ENCODE peak calls at places on chromosome 15, in six cellular contexts. One of them, this sample, is unnamed.

GRCh38 chr15:100230784-100231183 is 111.0 kb downstream of the ADAMTS17 start:
- DNase-seq in GM12878: no peak
- DNase-seq in HepG2: no peak
- DNase-seq in endothelial cell of umbilical vein: no peak
- DNase-seq in K562: no peak
- DNase-seq in A549: no peak
- DNase-seq in this sample: no peak

GRCh38 chr15:31464216-31465082 is 137.8 kb downstream of the KLF13 start:
- DNase-seq in endothelial cell of umbilical vein: no peak
- DNase-seq in HepG2: no peak
- DNase-seq in K562: no peak
- DNase-seq in A549: no peak
- DNase-seq in GM12878: no peak
- DNase-seq in this sample: no peak

GRCh38 chr15:77548608-77549551 is 83.8 kb downstream of the LINGO1 start:
- DNase-seq in endothelial cell of umbilical vein: no peak
- DNase-seq in GM12878: no peak
- DNase-seq in A549: no peak
- DNase-seq in HepG2: no peak
- DNase-seq in K562: no peak
- DNase-seq in this sample: peak

GRCh38 chr15:26806574-26806973 is 33.7 kb upstream of the GABRB3 start:
- DNase-seq in HepG2: no peak
- DNase-seq in K562: no peak
- DNase-seq in endothelial cell of umbilical vein: no peak
- DNase-seq in A549: no peak
- DNase-seq in GM12878: no peak
- DNase-seq in this sample: no peak

GRCh38 chr15:66702770-66703539 is 919 bp downstream of the SMAD6 start:
- DNase-seq in endothelial cell of umbilical vein: no peak
- DNase-seq in HepG2: no peak
- DNase-seq in GM12878: no peak
- DNase-seq in A549: no peak
- DNase-seq in K562: no peak
- DNase-seq in this sample: peak

GRCh38 chr15:81363713-81364112 is 10.3 kb downstream of the TMC3 start:
- DNase-seq in endothelial cell of umbilical vein: no peak
- DNase-seq in HepG2: no peak
- DNase-seq in K562: no peak
- DNase-seq in GM12878: no peak
- DNase-seq in A549: no peak
- DNase-seq in this sample: no peak

GRCh38 chr15:90035095-90035834 is 34.1 kb downstream of the ZNF710 start:
- DNase-seq in HepG2: peak
- DNase-seq in K562: no peak
- DNase-seq in A549: peak
- DNase-seq in endothelial cell of umbilical vein: peak
- DNase-seq in GM12878: no peak
- DNase-seq in this sample: peak

GRCh38 chr15:86968244-86968643 is 888.6 kb downstream of the AGBL1 start:
- DNase-seq in GM12878: no peak
- DNase-seq in K562: no peak
- DNase-seq in HepG2: no peak
- DNase-seq in endothelial cell of umbilical vein: no peak
- DNase-seq in A549: no peak
- DNase-seq in this sample: no peak

GRCh38 chr15:38683382-38684242 is 119.0 kb upstream of the RASGRP1 start:
- DNase-seq in endothelial cell of umbilical vein: peak
- DNase-seq in A549: peak
- DNase-seq in GM12878: no peak
- DNase-seq in K562: peak
- DNase-seq in HepG2: peak
- DNase-seq in this sample: peak

GRCh38 chr15:45343258-45343860 is 35.0 kb downstream of the GATM start:
- DNase-seq in HepG2: peak
- DNase-seq in A549: no peak
- DNase-seq in GM12878: no peak
- DNase-seq in K562: no peak
- DNase-seq in endothelial cell of umbilical vein: no peak
- DNase-seq in this sample: no peak

GRCh38 chr15:83164409-83165404 is 42.9 kb downstream of the HDGFL3 start:
- DNase-seq in A549: no peak
- DNase-seq in endothelial cell of umbilical vein: peak
- DNase-seq in GM12878: no peak
- DNase-seq in K562: no peak
- DNase-seq in HepG2: no peak
- DNase-seq in this sample: no peak

GRCh38 chr15:73183071-73183470 is 130.8 kb downstream of the NEO1 start:
- DNase-seq in HepG2: no peak
- DNase-seq in A549: no peak
- DNase-seq in K562: no peak
- DNase-seq in GM12878: no peak
- DNase-seq in endothelial cell of umbilical vein: no peak
- DNase-seq in this sample: no peak

GRCh38 chr15:49270541-49271421 is 100.7 kb downstream of the GALK2 start:
- DNase-seq in endothelial cell of umbilical vein: no peak
- DNase-seq in HepG2: no peak
- DNase-seq in K562: no peak
- DNase-seq in A549: no peak
- DNase-seq in GM12878: no peak
- DNase-seq in this sample: no peak

GRCh38 chr15:41125950-41126642 is 10.0 kb upstream of the INO80 start:
- DNase-seq in endothelial cell of umbilical vein: no peak
- DNase-seq in GM12878: no peak
- DNase-seq in A549: no peak
- DNase-seq in HepG2: peak
- DNase-seq in K562: no peak
- DNase-seq in this sample: no peak

GRCh38 chr15:44033894-44034293 is 161.2 kb downstream of the FRMD5 start:
- DNase-seq in HepG2: no peak
- DNase-seq in K562: no peak
- DNase-seq in A549: no peak
- DNase-seq in endothelial cell of umbilical vein: peak
- DNase-seq in GM12878: no peak
- DNase-seq in this sample: no peak

GRCh38 chr15:95286911-95287769 is 1043.4 kb upstream of the NR2F2 start:
- DNase-seq in A549: no peak
- DNase-seq in HepG2: no peak
- DNase-seq in endothelial cell of umbilical vein: peak
- DNase-seq in K562: no peak
- DNase-seq in GM12878: peak
- DNase-seq in this sample: peak

GRCh38 chr15:67074886-67075229 is 9.5 kb downstream of the SMAD3 start:
- DNase-seq in HepG2: no peak
- DNase-seq in GM12878: no peak
- DNase-seq in K562: no peak
- DNase-seq in A549: no peak
- DNase-seq in endothelial cell of umbilical vein: no peak
- DNase-seq in this sample: peak

GRCh38 chr15:50231761-50232160 is 33.8 kb downstream of the HDC start:
- DNase-seq in A549: no peak
- DNase-seq in GM12878: no peak
- DNase-seq in HepG2: no peak
- DNase-seq in K562: no peak
- DNase-seq in endothelial cell of umbilical vein: no peak
- DNase-seq in this sample: no peak

GRCh38 chr15:73655724-73656123 is 22.5 kb upstream of the NPTN start:
- DNase-seq in endothelial cell of umbilical vein: no peak
- DNase-seq in HepG2: no peak
- DNase-seq in K562: no peak
- DNase-seq in GM12878: no peak
- DNase-seq in A549: no peak
- DNase-seq in this sample: no peak

GRCh38 chr15:69860316-69860715 is 237.4 kb downstream of the TLE3 start:
- DNase-seq in K562: no peak
- DNase-seq in GM12878: no peak
- DNase-seq in A549: no peak
- DNase-seq in endothelial cell of umbilical vein: no peak
- DNase-seq in HepG2: no peak
- DNase-seq in this sample: no peak

GRCh38 chr15:48393650-48394049 is 62.4 kb downstream of the DUT start:
- DNase-seq in GM12878: no peak
- DNase-seq in K562: no peak
- DNase-seq in A549: no peak
- DNase-seq in endothelial cell of umbilical vein: peak
- DNase-seq in HepG2: no peak
- DNase-seq in this sample: no peak

GRCh38 chr15:70873232-70874054 is 18.8 kb downstream of the THAP10 start:
- DNase-seq in K562: no peak
- DNase-seq in HepG2: no peak
- DNase-seq in A549: no peak
- DNase-seq in GM12878: no peak
- DNase-seq in endothelial cell of umbilical vein: no peak
- DNase-seq in this sample: no peak

GRCh38 chr15:73370151-73370550 is 1.4 kb upstream of the HCN4 start:
- DNase-seq in A549: no peak
- DNase-seq in GM12878: no peak
- DNase-seq in endothelial cell of umbilical vein: no peak
- DNase-seq in HepG2: no peak
- DNase-seq in K562: no peak
- DNase-seq in this sample: no peak

GRCh38 chr15:48144889-48145288 is 24.1 kb downstream of the SLC24A5 start:
- DNase-seq in HepG2: no peak
- DNase-seq in endothelial cell of umbilical vein: no peak
- DNase-seq in A549: no peak
- DNase-seq in K562: no peak
- DNase-seq in GM12878: peak
- DNase-seq in this sample: no peak

DNA sequence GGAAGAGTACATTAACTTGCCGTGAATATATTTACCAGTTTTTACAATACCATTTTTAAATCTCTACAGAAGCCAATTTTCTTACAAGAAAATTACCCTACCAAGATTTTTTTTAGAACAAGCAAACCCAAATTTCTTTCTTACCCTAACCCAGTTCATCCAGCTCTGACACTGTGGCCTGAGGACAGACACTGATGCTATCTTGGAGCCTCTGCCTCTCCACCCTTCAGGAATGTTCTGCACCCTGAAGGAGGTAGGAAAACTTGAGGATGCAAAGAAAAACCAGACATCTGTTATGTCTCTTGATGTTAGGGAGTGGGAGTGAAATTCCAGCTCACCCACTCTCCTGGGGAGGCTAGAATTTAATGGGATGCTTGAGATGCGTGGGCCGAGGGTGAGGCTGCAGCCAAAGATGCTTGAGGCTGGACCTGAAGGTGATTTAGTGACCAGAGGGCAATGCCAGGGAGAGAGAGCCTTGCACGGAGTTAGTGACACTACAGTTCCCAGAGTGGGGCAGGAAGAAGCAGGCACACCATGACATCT is 69.9 kb downstream of the LIPC start:
- DNase-seq in endothelial cell of umbilical vein: no peak
- DNase-seq in K562: no peak
- DNase-seq in GM12878: no peak
- DNase-seq in A549: no peak
- DNase-seq in HepG2: no peak
- DNase-seq in this sample: no peak
- TF ChIP-seq MAX in endothelial cell of umbilical vein: no peak
- TF ChIP-seq MAX in K562: no peak
- TF ChIP-seq MAX in GM12878: no peak
- TF ChIP-seq MAX in A549: no peak
- TF ChIP-seq MAX in HepG2: no peak
- TF ChIP-seq MAX in this sample: no peak

GRCh38 chr15:60667190-60667868 is 188.4 kb upstream of the ICE2 start:
- DNase-seq in GM12878: no peak
- DNase-seq in K562: no peak
- DNase-seq in A549: no peak
- DNase-seq in HepG2: no peak
- DNase-seq in endothelial cell of umbilical vein: no peak
- DNase-seq in this sample: no peak
- H3K4me3 ChIP-seq in GM12878: no peak
- H3K4me3 ChIP-seq in K562: no peak
- H3K4me3 ChIP-seq in A549: no peak
- H3K4me3 ChIP-seq in HepG2: no peak
- H3K4me3 ChIP-seq in endothelial cell of umbilical vein: no peak
- H3K4me3 ChIP-seq in this sample: no peak

GRCh38 chr15:55318588-55319494 is at the start of the genes PIGB and PIGBOS1:
- DNase-seq in GM12878: peak
- DNase-seq in HepG2: peak
- DNase-seq in A549: peak
- DNase-seq in endothelial cell of umbilical vein: peak
- DNase-seq in K562: peak
- DNase-seq in this sample: peak
- TF ChIP-seq POLR2A in GM12878: peak
- TF ChIP-seq POLR2A in HepG2: peak
- TF ChIP-seq POLR2A in A549: peak
- TF ChIP-seq POLR2A in endothelial cell of umbilical vein: peak
- TF ChIP-seq POLR2A in K562: peak
- TF ChIP-seq POLR2A in this sample: peak

GRCh38 chr15:98778263-98778959 is 130.1 kb downstream of the IGF1R start:
- DNase-seq in GM12878: no peak
- DNase-seq in K562: no peak
- DNase-seq in A549: no peak
- DNase-seq in HepG2: no peak
- DNase-seq in endothelial cell of umbilical vein: no peak
- DNase-seq in this sample: no peak

GRCh38 chr15:98775498-98776230 is 127.3 kb downstream of the IGF1R start:
- DNase-seq in HepG2: no peak
- DNase-seq in A549: no peak
- DNase-seq in endothelial cell of umbilical vein: no peak
- DNase-seq in K562: no peak
- DNase-seq in GM12878: no peak
- DNase-seq in this sample: no peak

GRCh38 chr15:98777426-98777825 is 129.1 kb downstream of the IGF1R start:
- DNase-seq in A549: no peak
- DNase-seq in K562: no peak
- DNase-seq in GM12878: no peak
- DNase-seq in HepG2: no peak
- DNase-seq in endothelial cell of umbilical vein: no peak
- DNase-seq in this sample: no peak

GRCh38 chr15:98774756-98775497 is 126.6 kb downstream of the IGF1R start:
- DNase-seq in K562: no peak
- DNase-seq in HepG2: peak
- DNase-seq in GM12878: no peak
- DNase-seq in endothelial cell of umbilical vein: no peak
- DNase-seq in A549: no peak
- DNase-seq in this sample: no peak

GRCh38 chr15:98776607-98777281 is 128.4 kb downstream of the IGF1R start:
- DNase-seq in K562: peak
- DNase-seq in A549: no peak
- DNase-seq in HepG2: peak
- DNase-seq in endothelial cell of umbilical vein: no peak
- DNase-seq in GM12878: peak
- DNase-seq in this sample: no peak
- TF ChIP-seq MAX in K562: no peak
- TF ChIP-seq MAX in A549: no peak
- TF ChIP-seq MAX in HepG2: peak
- TF ChIP-seq MAX in endothelial cell of umbilical vein: no peak
- TF ChIP-seq MAX in GM12878: no peak
- TF ChIP-seq MAX in this sample: no peak